ENCODE peak calls at places on chromosomes 6 and 20, in five cellular contexts. One of them, this sample, is unnamed.

GRCh38 chr6:157849288-157850017 is 26.4 kb downstream of the SNX9 start:
- DNase-seq in Panc1: no peak
- DNase-seq in suprapubic skin: no peak
- DNase-seq in foreskin keratinocyte: no peak
- DNase-seq in adrenal gland: no peak
- DNase-seq in this sample: no peak

GRCh38 chr6:34559651-34560365 is 3.7 kb upstream of the SPDEF start:
- DNase-seq in Panc1: no peak
- DNase-seq in suprapubic skin: no peak
- DNase-seq in foreskin keratinocyte: no peak
- DNase-seq in adrenal gland: no peak
- DNase-seq in this sample: no peak

GRCh38 chr6:33761922-33762629 is 15.4 kb upstream of the IP6K3 start:
- DNase-seq in Panc1: no peak
- DNase-seq in suprapubic skin: no peak
- DNase-seq in foreskin keratinocyte: peak; percentile 28
- DNase-seq in adrenal gland: peak; percentile 80
- DNase-seq in this sample: peak; percentile 72

GRCh38 chr6:87590989-87591388 is 1.1 kb downstream of the ORC3 start:
- DNase-seq in Panc1: no peak
- DNase-seq in suprapubic skin: no peak
- DNase-seq in foreskin keratinocyte: peak; percentile 13
- DNase-seq in adrenal gland: no peak
- DNase-seq in this sample: no peak

GRCh38 chr20:53962388-53962787 is 108.0 kb downstream of the BCAS1 start:
- DNase-seq in Panc1: no peak
- DNase-seq in suprapubic skin: no peak
- DNase-seq in foreskin keratinocyte: no peak
- DNase-seq in adrenal gland: no peak
- DNase-seq in this sample: no peak

GRCh38 chr6:88814909-88815308 is 148.5 kb downstream of the RNGTT start:
- DNase-seq in Panc1: no peak
- DNase-seq in suprapubic skin: no peak
- DNase-seq in foreskin keratinocyte: peak; percentile 7
- DNase-seq in adrenal gland: no peak
- DNase-seq in this sample: no peak

GRCh38 chr20:18252597-18253451 is 35.5 kb upstream of the ZNF133 start:
- DNase-seq in Panc1: no peak
- DNase-seq in suprapubic skin: no peak
- DNase-seq in foreskin keratinocyte: peak; percentile 95
- DNase-seq in adrenal gland: no peak
- DNase-seq in this sample: peak; percentile 61

GRCh38 chr6:155146205-155146604 is 117.6 kb upstream of the CLDN20 start:
- DNase-seq in Panc1: no peak
- DNase-seq in suprapubic skin: no peak
- DNase-seq in foreskin keratinocyte: no peak
- DNase-seq in adrenal gland: no peak
- DNase-seq in this sample: no peak

GRCh38 chr20:19712737-19713260 is 45.3 kb upstream of the RIN2 start:
- DNase-seq in Panc1: no peak
- DNase-seq in suprapubic skin: no peak
- DNase-seq in foreskin keratinocyte: peak; percentile 22
- DNase-seq in adrenal gland: no peak
- DNase-seq in this sample: no peak

GRCh38 chr20:25011831-25012241 is 19.3 kb upstream of the APMAP start:
- DNase-seq in Panc1: no peak
- DNase-seq in suprapubic skin: peak; percentile 56
- DNase-seq in foreskin keratinocyte: no peak
- DNase-seq in adrenal gland: no peak
- DNase-seq in this sample: no peak

GRCh38 chr6:27829453-27830211 is 82.6 kb downstream of the OR2B2 start:
- DNase-seq in Panc1: no peak
- DNase-seq in suprapubic skin: no peak
- DNase-seq in foreskin keratinocyte: peak; percentile 34
- DNase-seq in adrenal gland: no peak
- DNase-seq in this sample: no peak

GRCh38 chr6:106560966-106561740 is 68.1 kb downstream of the RTN4IP1 start:
- DNase-seq in Panc1: no peak
- DNase-seq in suprapubic skin: no peak
- DNase-seq in foreskin keratinocyte: peak; percentile 64
- DNase-seq in adrenal gland: no peak
- DNase-seq in this sample: no peak

GRCh38 chr6:85580878-85581267 is 12.8 kb downstream of the SNX14 start:
- DNase-seq in Panc1: no peak
- DNase-seq in suprapubic skin: no peak
- DNase-seq in foreskin keratinocyte: no peak
- DNase-seq in adrenal gland: peak; percentile 71
- DNase-seq in this sample: no peak

GRCh38 chr20:6651016-6651415 is 116.5 kb upstream of the BMP2 start:
- DNase-seq in Panc1: peak; percentile 4
- DNase-seq in suprapubic skin: no peak
- DNase-seq in foreskin keratinocyte: peak; percentile 87
- DNase-seq in adrenal gland: peak; percentile 88
- DNase-seq in this sample: no peak

GRCh38 chr6:27630727-27631613 is 158.1 kb upstream of the ZNF184 start:
- DNase-seq in Panc1: peak; percentile 90
- DNase-seq in suprapubic skin: no peak
- DNase-seq in foreskin keratinocyte: peak; percentile 72
- DNase-seq in adrenal gland: no peak
- DNase-seq in this sample: no peak

GRCh38 chr6:76779068-76779467 is 684.2 kb downstream of the HTR1B start:
- DNase-seq in Panc1: no peak
- DNase-seq in suprapubic skin: no peak
- DNase-seq in foreskin keratinocyte: no peak
- DNase-seq in adrenal gland: no peak
- DNase-seq in this sample: no peak

GRCh38 chr6:98787961-98788360 is 46.4 kb upstream of the POU3F2 start:
- DNase-seq in Panc1: no peak
- DNase-seq in suprapubic skin: no peak
- DNase-seq in foreskin keratinocyte: no peak
- DNase-seq in adrenal gland: no peak
- DNase-seq in this sample: no peak

GRCh38 chr20:52313335-52313963 is 121.9 kb upstream of the ZFP64 start:
- DNase-seq in Panc1: peak; percentile 20
- DNase-seq in suprapubic skin: no peak
- DNase-seq in foreskin keratinocyte: peak; percentile 53
- DNase-seq in adrenal gland: peak; percentile 32
- DNase-seq in this sample: no peak

GRCh38 chr20:33686008-33686983 is at the start of gene E2F1:
- DNase-seq in Panc1: peak; percentile 28
- DNase-seq in suprapubic skin: peak; percentile 97
- DNase-seq in foreskin keratinocyte: peak; percentile 78
- DNase-seq in adrenal gland: peak; percentile 96
- DNase-seq in this sample: peak; percentile 95
- TF ChIP-seq CTCF in Panc1: no peak
- TF ChIP-seq CTCF in suprapubic skin: peak; percentile 63
- TF ChIP-seq CTCF in foreskin keratinocyte: peak; percentile 54
- TF ChIP-seq CTCF in adrenal gland: peak; percentile 19
- TF ChIP-seq CTCF in this sample: peak; percentile 16

DNA sequence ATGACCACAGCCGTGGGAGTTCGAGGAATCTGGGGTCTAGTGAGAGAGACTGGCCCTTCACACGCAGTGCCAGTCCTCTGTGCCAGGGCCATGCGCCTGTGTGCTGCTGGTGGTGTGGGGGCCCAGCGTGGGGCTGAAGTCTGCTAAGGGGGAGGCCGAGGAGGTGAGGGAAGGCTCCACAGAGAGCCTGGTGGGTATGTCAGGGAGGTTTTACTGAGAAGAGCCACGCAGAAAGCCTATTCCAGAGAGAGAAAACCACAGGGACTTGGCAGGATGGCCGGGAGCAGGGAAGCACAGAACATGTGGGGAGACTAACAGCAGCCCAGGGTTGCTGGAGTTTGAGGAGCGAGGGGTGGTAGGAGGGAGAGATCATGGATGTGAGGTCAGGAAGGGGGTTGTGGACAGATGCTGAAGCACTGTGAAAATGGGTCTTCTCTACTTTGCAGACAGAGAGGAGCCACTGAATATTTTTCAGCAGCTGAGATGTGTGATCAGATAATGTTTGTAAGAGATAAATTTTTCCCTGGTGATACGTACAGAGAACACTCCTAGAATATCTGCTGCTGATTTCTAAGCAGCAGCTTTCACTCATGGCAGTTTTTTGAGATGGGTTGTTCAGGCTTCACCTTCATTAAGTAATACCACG is 35.4 kb downstream of the DUSP22 start:
- DNase-seq in Panc1: no peak
- DNase-seq in suprapubic skin: no peak
- DNase-seq in foreskin keratinocyte: no peak
- DNase-seq in adrenal gland: no peak
- DNase-seq in this sample: no peak
- H3K4me1 ChIP-seq in Panc1: no peaks in the 10 kb centered on the region
- H3K4me1 ChIP-seq in suprapubic skin: peaks cover 26% of the 10 kb centered on the region
- H3K4me1 ChIP-seq in foreskin keratinocyte: no peaks in the 10 kb centered on the region
- H3K4me1 ChIP-seq in adrenal gland: peaks cover 4% of the 10 kb centered on the region
- H3K4me1 ChIP-seq in this sample: peaks cover 20% of the 10 kb centered on the region

GRCh38 chr6:409370-409972 is 17.9 kb downstream of the IRF4 start:
- DNase-seq in Panc1: no peak
- DNase-seq in suprapubic skin: no peak
- DNase-seq in foreskin keratinocyte: no peak
- DNase-seq in adrenal gland: no peak
- DNase-seq in this sample: no peak

GRCh38 chr6:410555-411395 is 19.2 kb downstream of the IRF4 start:
- DNase-seq in Panc1: no peak
- DNase-seq in suprapubic skin: no peak
- DNase-seq in foreskin keratinocyte: no peak
- DNase-seq in adrenal gland: no peak
- DNase-seq in this sample: peak; percentile 69

GRCh38 chr6:411402-412145 is 20.0 kb downstream of the IRF4 start:
- DNase-seq in Panc1: no peak
- DNase-seq in suprapubic skin: no peak
- DNase-seq in foreskin keratinocyte: no peak
- DNase-seq in adrenal gland: no peak
- DNase-seq in this sample: no peak

GRCh38 chr6:408148-408547 is 16.6 kb downstream of the IRF4 start:
- DNase-seq in Panc1: no peak
- DNase-seq in suprapubic skin: no peak
- DNase-seq in foreskin keratinocyte: no peak
- DNase-seq in adrenal gland: no peak
- DNase-seq in this sample: no peak

DNA sequence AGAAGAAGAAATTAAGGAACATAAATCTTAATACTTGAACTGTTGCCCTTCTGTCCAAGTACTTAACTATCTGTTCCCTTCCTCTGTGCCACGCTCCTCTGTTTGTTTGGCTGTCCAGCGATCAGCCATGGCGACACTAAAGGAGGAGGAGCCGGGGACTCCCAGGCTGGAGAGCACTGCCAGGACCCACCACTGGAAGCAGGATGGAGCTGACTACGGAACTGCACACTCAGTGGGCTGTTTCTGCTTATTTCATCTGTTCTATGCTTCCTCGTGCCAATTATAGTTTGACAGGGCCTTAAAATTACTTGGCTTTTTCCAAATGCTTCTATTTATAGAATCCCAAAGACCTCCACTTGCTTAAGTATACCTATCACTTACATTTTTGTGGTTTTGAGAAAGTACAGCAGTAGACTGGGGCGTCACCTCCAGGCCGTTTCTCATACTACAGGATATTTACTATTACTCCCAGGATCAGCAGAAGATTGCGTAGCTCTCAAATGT is 17.1 kb downstream of the IRF4 start:
- DNase-seq in Panc1: no peak
- DNase-seq in suprapubic skin: no peak
- DNase-seq in foreskin keratinocyte: no peak
- DNase-seq in adrenal gland: peak; percentile 50
- DNase-seq in this sample: peak; percentile 72
- H3K27ac ChIP-seq in Panc1: no peak overlapping the region
- H3K27ac ChIP-seq in suprapubic skin: no peak overlapping the region
- H3K27ac ChIP-seq in foreskin keratinocyte: no peak overlapping the region
- H3K27ac ChIP-seq in adrenal gland: no peak overlapping the region
- H3K27ac ChIP-seq in this sample: no peak overlapping the region

GRCh38 chr20:62893700-62894099 is 32.1 kb upstream of the TCFL5 start:
- DNase-seq in Panc1: no peak
- DNase-seq in suprapubic skin: no peak
- DNase-seq in foreskin keratinocyte: no peak
- DNase-seq in adrenal gland: no peak
- DNase-seq in this sample: no peak
- TF ChIP-seq CTCF in Panc1: no peak
- TF ChIP-seq CTCF in suprapubic skin: no peak
- TF ChIP-seq CTCF in foreskin keratinocyte: peak; percentile 24
- TF ChIP-seq CTCF in adrenal gland: no peak
- TF ChIP-seq CTCF in this sample: no peak

GRCh38 chr20:22922987-22923386 is 112.1 kb upstream of the SSTR4 start:
- DNase-seq in Panc1: no peak
- DNase-seq in suprapubic skin: no peak
- DNase-seq in foreskin keratinocyte: no peak
- DNase-seq in adrenal gland: no peak
- DNase-seq in this sample: no peak
- H3K4me1 ChIP-seq in Panc1: no peaks in the 10 kb centered on the region
- H3K4me1 ChIP-seq in suprapubic skin: no peaks in the 10 kb centered on the region
- H3K4me1 ChIP-seq in foreskin keratinocyte: peaks cover 25% of the 10 kb centered on the region
- H3K4me1 ChIP-seq in adrenal gland: peaks cover 10% of the 10 kb centered on the region
- H3K4me1 ChIP-seq in this sample: no peaks in the 10 kb centered on the region

GRCh38 chr6:3355011-3355357 is 96.2 kb downstream of the PSMG4 start:
- DNase-seq in Panc1: no peak
- DNase-seq in suprapubic skin: no peak
- DNase-seq in foreskin keratinocyte: no peak
- DNase-seq in adrenal gland: no peak
- DNase-seq in this sample: no peak
- H3K27ac ChIP-seq in Panc1: peak overlapping the region; percentile 75
- H3K27ac ChIP-seq in suprapubic skin: peak overlapping the region; percentile 79
- H3K27ac ChIP-seq in foreskin keratinocyte: no peak overlapping the region
- H3K27ac ChIP-seq in adrenal gland: peak overlapping the region; percentile 86
- H3K27ac ChIP-seq in this sample: peak overlapping the region; percentile 93

GRCh38 chr20:48744515-48744914 is 83.3 kb downstream of the PREX1 start:
- DNase-seq in Panc1: no peak
- DNase-seq in suprapubic skin: no peak
- DNase-seq in foreskin keratinocyte: no peak
- DNase-seq in adrenal gland: no peak
- DNase-seq in this sample: no peak

GRCh38 chr20:48747840-48748416 is 79.9 kb downstream of the PREX1 start:
- DNase-seq in Panc1: no peak
- DNase-seq in suprapubic skin: no peak
- DNase-seq in foreskin keratinocyte: no peak
- DNase-seq in adrenal gland: no peak
- DNase-seq in this sample: no peak

GRCh38 chr20:48742912-48743680 is 84.7 kb downstream of the PREX1 start:
- DNase-seq in Panc1: no peak
- DNase-seq in suprapubic skin: no peak
- DNase-seq in foreskin keratinocyte: no peak
- DNase-seq in adrenal gland: no peak
- DNase-seq in this sample: no peak

GRCh38 chr20:48743807-48744206 is 84.0 kb downstream of the PREX1 start:
- DNase-seq in Panc1: no peak
- DNase-seq in suprapubic skin: no peak
- DNase-seq in foreskin keratinocyte: no peak
- DNase-seq in adrenal gland: no peak
- DNase-seq in this sample: no peak

DNA sequence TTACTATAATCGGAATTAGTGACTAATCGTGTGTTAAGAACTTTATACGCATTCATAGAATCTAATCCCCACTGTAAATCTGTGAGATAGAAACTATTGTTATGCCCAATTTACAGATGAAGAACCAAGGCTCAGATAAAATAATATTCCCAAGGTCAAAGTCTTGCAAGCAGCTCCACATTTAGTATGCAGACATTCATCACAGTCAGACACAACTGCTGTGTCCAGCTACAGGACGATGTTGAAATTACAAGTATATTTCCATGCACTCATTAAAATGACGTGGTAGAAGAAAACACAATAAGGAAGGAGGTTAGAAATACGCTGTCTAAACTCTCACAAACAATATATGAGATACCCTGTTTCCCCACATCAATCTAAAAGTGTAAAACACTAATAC is 82.5 kb downstream of the PREX1 start:
- DNase-seq in Panc1: no peak
- DNase-seq in suprapubic skin: no peak
- DNase-seq in foreskin keratinocyte: no peak
- DNase-seq in adrenal gland: no peak
- DNase-seq in this sample: no peak
- TF ChIP-seq CTCF in Panc1: no peak
- TF ChIP-seq CTCF in suprapubic skin: no peak
- TF ChIP-seq CTCF in foreskin keratinocyte: no peak
- TF ChIP-seq CTCF in adrenal gland: peak; percentile 25
- TF ChIP-seq CTCF in this sample: no peak

This sample was measured in lung.